ENCODE peak calls at places on chromosomes 4 and X, in five cellular contexts. One of them, this sample, is unnamed. For H3K4me1, the result is how much of the 10 kb centered on the place peaks cover.

GRCh38 chr4:114512595-114513295 is 85.9 kb upstream of the UGT8 start:
- DNase-seq in neuronal stem cell: no peak
- DNase-seq in H1: no peak
- DNase-seq in mesenchymal stem cell: peak
- DNase-seq in IMR-90: no peak
- DNase-seq in this sample: no peak

GRCh38 chr4:64713256-64713840 is 304.1 kb upstream of the TECRL start:
- DNase-seq in IMR-90: peak
- DNase-seq in mesenchymal stem cell: peak
- DNase-seq in H1: no peak
- DNase-seq in neuronal stem cell: no peak
- DNase-seq in this sample: no peak

GRCh38 chr4:1611501-1611870 is 72.6 kb downstream of the FAM53A start:
- DNase-seq in neuronal stem cell: no peak
- DNase-seq in IMR-90: no peak
- DNase-seq in mesenchymal stem cell: no peak
- DNase-seq in H1: no peak
- DNase-seq in this sample: no peak

GRCh38 chr4:83556006-83556712 is 20.3 kb downstream of the GPAT3 start:
- DNase-seq in mesenchymal stem cell: peak
- DNase-seq in IMR-90: no peak
- DNase-seq in H1: no peak
- DNase-seq in neuronal stem cell: no peak
- DNase-seq in this sample: no peak

GRCh38 chr4:24576276-24576675 is 8.1 kb downstream of the DHX15 start:
- DNase-seq in IMR-90: no peak
- DNase-seq in H1: no peak
- DNase-seq in neuronal stem cell: no peak
- DNase-seq in mesenchymal stem cell: no peak
- DNase-seq in this sample: no peak

GRCh38 chr4:37188100-37188499 is 56.4 kb upstream of the NWD2 start:
- DNase-seq in IMR-90: no peak
- DNase-seq in mesenchymal stem cell: no peak
- DNase-seq in neuronal stem cell: no peak
- DNase-seq in H1: peak
- DNase-seq in this sample: peak

GRCh38 chr4:52235775-52236174 is 184.7 kb downstream of the SPATA18 start:
- DNase-seq in neuronal stem cell: no peak
- DNase-seq in mesenchymal stem cell: no peak
- DNase-seq in IMR-90: no peak
- DNase-seq in H1: no peak
- DNase-seq in this sample: no peak

GRCh38 chrX:68919707-68920106 is 90.9 kb downstream of the EFNB1 start:
- DNase-seq in H1: no peak
- DNase-seq in IMR-90: no peak
- DNase-seq in neuronal stem cell: no peak
- DNase-seq in mesenchymal stem cell: no peak
- DNase-seq in this sample: no peak

GRCh38 chr4:157957905-157958304 is 214.9 kb downstream of the GASK1B start:
- DNase-seq in neuronal stem cell: no peak
- DNase-seq in H1: no peak
- DNase-seq in IMR-90: no peak
- DNase-seq in mesenchymal stem cell: no peak
- DNase-seq in this sample: no peak

GRCh38 chr4:86706923-86707597 is 112.9 kb downstream of the PTPN13 start:
- DNase-seq in mesenchymal stem cell: peak
- DNase-seq in IMR-90: peak
- DNase-seq in H1: no peak
- DNase-seq in neuronal stem cell: no peak
- DNase-seq in this sample: no peak

GRCh38 chrX:74535211-74535621 is 79.2 kb downstream of the RLIM start:
- DNase-seq in mesenchymal stem cell: peak
- DNase-seq in H1: no peak
- DNase-seq in neuronal stem cell: no peak
- DNase-seq in IMR-90: peak
- DNase-seq in this sample: peak

GRCh38 chr4:4602468-4602867 is 60.6 kb upstream of the STX18 start:
- DNase-seq in mesenchymal stem cell: no peak
- DNase-seq in neuronal stem cell: no peak
- DNase-seq in IMR-90: no peak
- DNase-seq in H1: no peak
- DNase-seq in this sample: no peak

GRCh38 chrX:24341795-24342194 is 18.6 kb upstream of the SUPT20HL1 start:
- DNase-seq in IMR-90: peak
- DNase-seq in H1: no peak
- DNase-seq in neuronal stem cell: no peak
- DNase-seq in mesenchymal stem cell: peak
- DNase-seq in this sample: no peak

GRCh38 chr4:93199492-93199891 is 629.1 kb upstream of the ATOH1 start:
- DNase-seq in mesenchymal stem cell: peak
- DNase-seq in neuronal stem cell: peak
- DNase-seq in H1: no peak
- DNase-seq in IMR-90: peak
- DNase-seq in this sample: peak

DNA sequence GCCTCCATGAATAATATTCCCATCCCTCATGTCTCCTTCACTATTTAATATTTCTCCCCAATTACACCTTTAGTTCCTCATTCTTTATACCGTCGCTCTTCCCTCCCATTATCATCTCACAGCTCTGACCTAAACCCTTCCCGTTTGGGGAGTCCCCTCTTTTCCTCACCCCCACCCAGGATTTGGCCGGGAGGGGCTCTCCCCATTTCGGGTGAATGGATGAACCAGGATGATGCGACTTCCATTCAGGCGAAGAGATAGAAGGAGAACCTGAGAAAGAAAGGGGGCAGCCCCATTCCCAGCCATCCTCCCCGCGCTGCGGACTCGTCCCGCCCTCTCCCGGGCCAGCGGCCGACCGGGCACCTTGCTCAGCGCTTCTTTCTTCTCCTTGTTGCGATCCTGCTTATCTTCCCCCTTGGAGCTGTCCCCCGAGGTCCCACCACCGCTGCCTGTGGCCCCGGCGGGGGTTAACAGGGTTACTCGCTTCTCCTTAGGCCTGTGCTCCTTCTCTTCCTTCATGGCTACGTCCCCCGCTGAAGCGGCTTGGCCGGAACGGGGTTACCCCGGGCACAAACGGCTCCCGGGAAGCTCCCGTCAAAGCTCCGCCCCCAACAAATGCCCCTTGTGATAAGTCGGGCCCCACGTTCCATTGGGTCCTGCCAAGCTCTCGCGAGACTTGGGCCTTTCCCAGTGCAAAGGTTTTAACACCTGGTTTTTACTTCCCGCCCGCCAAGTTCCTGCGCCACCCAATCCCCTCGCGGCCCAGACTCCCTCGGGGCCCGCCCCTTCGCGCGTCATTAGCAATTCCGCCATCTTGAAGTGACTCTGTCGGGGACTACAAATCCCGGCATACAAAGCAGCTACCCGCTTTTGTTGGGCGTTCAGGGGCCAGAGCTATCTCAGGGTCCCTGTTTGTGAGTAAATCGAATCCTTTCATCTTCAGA is at the start of gene UPF3B:
- DNase-seq in neuronal stem cell: peak
- DNase-seq in IMR-90: peak
- DNase-seq in mesenchymal stem cell: peak
- DNase-seq in H1: peak
- DNase-seq in this sample: peak
- H2BK120ac ChIP-seq in neuronal stem cell: no peak
- H2BK120ac ChIP-seq in IMR-90: no peak
- H2BK120ac ChIP-seq in mesenchymal stem cell: peak
- H2BK120ac ChIP-seq in H1: no peak
- H2BK120ac ChIP-seq in this sample: no peak

GRCh38 chr4:169246957-169247396 is 23.8 kb downstream of the SH3RF1 start:
- DNase-seq in mesenchymal stem cell: no peak
- DNase-seq in IMR-90: no peak
- DNase-seq in neuronal stem cell: no peak
- DNase-seq in H1: no peak
- DNase-seq in this sample: no peak
- H3K4me1 ChIP-seq in mesenchymal stem cell: under half
- H3K4me1 ChIP-seq in IMR-90: under half
- H3K4me1 ChIP-seq in neuronal stem cell: under half
- H3K4me1 ChIP-seq in H1: under half
- H3K4me1 ChIP-seq in this sample: under half

DNA sequence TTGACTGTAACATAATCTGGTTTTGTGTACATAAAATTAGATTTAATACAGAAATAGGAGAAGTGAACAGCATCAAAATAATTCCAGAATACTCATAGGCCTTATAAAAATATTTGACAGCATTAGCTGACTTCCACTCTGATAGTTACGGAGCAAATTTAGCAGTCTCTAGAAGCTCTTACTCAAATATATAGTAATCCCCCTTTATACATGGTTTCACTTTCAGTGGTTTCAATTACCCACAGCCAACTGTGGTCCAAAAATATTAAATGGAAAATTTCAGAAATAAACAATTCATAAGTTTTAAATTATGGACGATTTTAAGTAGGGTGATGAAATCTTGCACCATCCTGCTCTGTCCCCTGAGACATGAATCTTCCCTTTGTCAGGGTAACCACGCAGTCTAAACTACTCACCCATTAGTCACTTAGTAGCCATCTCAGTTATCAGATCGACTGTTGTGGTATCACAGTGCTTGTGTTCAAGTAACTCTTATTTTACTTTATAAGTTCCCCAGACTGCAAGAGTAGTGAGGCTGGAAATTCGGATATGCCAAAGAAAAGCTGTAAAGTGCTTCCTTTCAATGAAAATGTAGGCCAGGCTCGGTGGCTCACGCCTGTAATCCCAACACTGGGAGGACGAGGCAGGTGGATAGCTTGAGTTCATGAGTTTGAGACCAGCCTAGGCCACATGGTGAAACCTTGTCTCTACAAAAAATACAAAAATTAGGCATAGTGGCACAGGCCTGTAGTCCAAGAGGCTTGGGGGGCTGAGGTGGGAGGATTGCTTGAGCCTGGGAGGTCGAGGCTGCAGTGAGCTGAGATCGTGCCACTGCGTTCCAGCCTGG is 17.2 kb upstream of the RTL9 start:
- DNase-seq in neuronal stem cell: no peak
- DNase-seq in mesenchymal stem cell: peak
- DNase-seq in IMR-90: peak
- DNase-seq in H1: no peak
- DNase-seq in this sample: no peak
- H4K91ac ChIP-seq in neuronal stem cell: no peak
- H4K91ac ChIP-seq in mesenchymal stem cell: no peak
- H4K91ac ChIP-seq in IMR-90: peak
- H4K91ac ChIP-seq in H1: no peak
- H4K91ac ChIP-seq in this sample: no peak

GRCh38 chrX:72069380-72070160 is 62.1 kb downstream of the RTL5 start:
- DNase-seq in mesenchymal stem cell: no peak
- DNase-seq in neuronal stem cell: no peak
- DNase-seq in IMR-90: no peak
- DNase-seq in H1: no peak
- DNase-seq in this sample: no peak
- H2BK120ac ChIP-seq in mesenchymal stem cell: no peak
- H2BK120ac ChIP-seq in neuronal stem cell: no peak
- H2BK120ac ChIP-seq in IMR-90: no peak
- H2BK120ac ChIP-seq in H1: no peak
- H2BK120ac ChIP-seq in this sample: no peak

GRCh38 chr4:99651811-99652545 is 5.7 kb downstream of the C4orf54 start:
- DNase-seq in H1: no peak
- DNase-seq in neuronal stem cell: no peak
- DNase-seq in IMR-90: no peak
- DNase-seq in mesenchymal stem cell: no peak
- DNase-seq in this sample: no peak
- H3K4me1 ChIP-seq in H1: under half
- H3K4me1 ChIP-seq in neuronal stem cell: under half
- H3K4me1 ChIP-seq in IMR-90: under half
- H3K4me1 ChIP-seq in mesenchymal stem cell: under half
- H3K4me1 ChIP-seq in this sample: under half

DNA sequence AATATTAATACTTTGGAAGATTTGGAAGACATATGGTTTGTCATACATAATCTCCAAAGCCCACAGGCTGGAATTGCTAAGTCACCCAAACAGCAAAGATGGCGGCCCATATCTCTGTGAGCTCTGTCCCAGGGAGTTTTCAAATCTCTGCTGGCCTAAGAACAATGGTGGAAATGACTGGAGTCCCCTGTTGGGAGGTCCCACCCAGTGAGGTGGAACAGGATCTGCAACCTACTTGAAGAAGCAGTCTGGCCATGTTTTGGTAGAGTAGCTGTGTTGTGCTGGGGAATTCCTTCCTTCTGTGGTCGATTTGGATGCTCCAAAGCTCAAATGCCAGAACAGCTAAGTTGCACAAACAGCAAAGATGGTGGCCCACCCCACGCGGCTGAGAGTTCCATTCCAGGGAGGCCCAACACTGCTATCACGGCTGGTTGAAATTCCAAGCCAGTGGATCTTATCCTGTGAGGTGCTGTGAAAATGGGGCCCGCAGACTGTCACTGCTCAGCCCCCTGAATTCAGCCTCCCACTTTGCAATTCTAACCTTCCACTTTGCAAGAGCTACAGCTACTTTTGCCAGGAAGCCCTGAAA is 3.2 kb upstream of the UGT2B7 start:
- DNase-seq in H1: no peak
- DNase-seq in neuronal stem cell: no peak
- DNase-seq in IMR-90: no peak
- DNase-seq in mesenchymal stem cell: no peak
- DNase-seq in this sample: no peak
- H4K91ac ChIP-seq in H1: no peak
- H4K91ac ChIP-seq in neuronal stem cell: no peak
- H4K91ac ChIP-seq in IMR-90: peak
- H4K91ac ChIP-seq in mesenchymal stem cell: peak
- H4K91ac ChIP-seq in this sample: no peak

GRCh38 chr4:174408841-174409552 is 113.3 kb downstream of the HPGD start:
- DNase-seq in H1: no peak
- DNase-seq in neuronal stem cell: no peak
- DNase-seq in mesenchymal stem cell: no peak
- DNase-seq in IMR-90: no peak
- DNase-seq in this sample: no peak
- H2BK120ac ChIP-seq in H1: no peak
- H2BK120ac ChIP-seq in neuronal stem cell: no peak
- H2BK120ac ChIP-seq in mesenchymal stem cell: no peak
- H2BK120ac ChIP-seq in IMR-90: no peak
- H2BK120ac ChIP-seq in this sample: no peak

GRCh38 chr4:167222098-167222497 is 12.2 kb downstream of the SPOCK3 start:
- DNase-seq in IMR-90: no peak
- DNase-seq in mesenchymal stem cell: no peak
- DNase-seq in H1: no peak
- DNase-seq in neuronal stem cell: no peak
- DNase-seq in this sample: no peak
- H3K4me1 ChIP-seq in IMR-90: under half
- H3K4me1 ChIP-seq in mesenchymal stem cell: under half
- H3K4me1 ChIP-seq in H1: under half
- H3K4me1 ChIP-seq in neuronal stem cell: under half
- H3K4me1 ChIP-seq in this sample: under half

This sample was measured in H9.